ENCODE peak calls at places on chromosomes 16 and 17, in eight cellular contexts. One of them, this sample, is unnamed.

GRCh38 chr16:1018447-1018846 is 36.9 kb downstream of the SOX8 start:
- DNase-seq in uterus: no peak
- DNase-seq in psoas muscle: no peak
- DNase-seq in AG04450: no peak
- DNase-seq in CD4-positive, alpha-beta T cell: no peak
- DNase-seq in adrenal gland: no peak
- DNase-seq in prostate gland: no peak
- DNase-seq in left ventricle myocardium inferior: no peak
- DNase-seq in this sample: no peak

GRCh38 chr16:48535831-48536599 is 74.0 kb downstream of the N4BP1 start:
- DNase-seq in CD4-positive, alpha-beta T cell: no peak
- DNase-seq in AG04450: no peak
- DNase-seq in uterus: peak
- DNase-seq in prostate gland: peak
- DNase-seq in adrenal gland: peak
- DNase-seq in psoas muscle: peak
- DNase-seq in left ventricle myocardium inferior: peak
- DNase-seq in this sample: peak

GRCh38 chr16:75138636-75139035 is 9.7 kb upstream of the ZFP1 start:
- DNase-seq in uterus: no peak
- DNase-seq in left ventricle myocardium inferior: no peak
- DNase-seq in CD4-positive, alpha-beta T cell: no peak
- DNase-seq in prostate gland: no peak
- DNase-seq in AG04450: no peak
- DNase-seq in adrenal gland: no peak
- DNase-seq in psoas muscle: no peak
- DNase-seq in this sample: peak

GRCh38 chr17:81422776-81423697 is 27.8 kb downstream of the BAHCC1 start:
- DNase-seq in AG04450: peak
- DNase-seq in psoas muscle: peak
- DNase-seq in prostate gland: peak
- DNase-seq in adrenal gland: peak
- DNase-seq in uterus: peak
- DNase-seq in CD4-positive, alpha-beta T cell: no peak
- DNase-seq in left ventricle myocardium inferior: peak
- DNase-seq in this sample: peak

GRCh38 chr17:34252138-34252889 is 2.8 kb upstream of the CCL2 start:
- DNase-seq in prostate gland: peak
- DNase-seq in CD4-positive, alpha-beta T cell: no peak
- DNase-seq in AG04450: peak
- DNase-seq in psoas muscle: peak
- DNase-seq in uterus: peak
- DNase-seq in adrenal gland: peak
- DNase-seq in left ventricle myocardium inferior: peak
- DNase-seq in this sample: peak

GRCh38 chr17:30031214-30031869 is 85.3 kb upstream of the NSRP1 start:
- DNase-seq in CD4-positive, alpha-beta T cell: no peak
- DNase-seq in AG04450: no peak
- DNase-seq in prostate gland: no peak
- DNase-seq in adrenal gland: no peak
- DNase-seq in psoas muscle: no peak
- DNase-seq in uterus: no peak
- DNase-seq in left ventricle myocardium inferior: no peak
- DNase-seq in this sample: no peak

GRCh38 chr16:57133101-57133500 is 40.7 kb downstream of the CPNE2 start:
- DNase-seq in left ventricle myocardium inferior: no peak
- DNase-seq in psoas muscle: no peak
- DNase-seq in uterus: no peak
- DNase-seq in prostate gland: no peak
- DNase-seq in CD4-positive, alpha-beta T cell: no peak
- DNase-seq in AG04450: no peak
- DNase-seq in adrenal gland: no peak
- DNase-seq in this sample: no peak

GRCh38 chr17:67639997-67640396 is 77.7 kb upstream of the NOL11 start:
- DNase-seq in uterus: no peak
- DNase-seq in prostate gland: no peak
- DNase-seq in AG04450: no peak
- DNase-seq in CD4-positive, alpha-beta T cell: no peak
- DNase-seq in psoas muscle: no peak
- DNase-seq in adrenal gland: no peak
- DNase-seq in left ventricle myocardium inferior: no peak
- DNase-seq in this sample: peak

GRCh38 chr17:27770877-27771276 is 29.5 kb downstream of the NOS2 start:
- DNase-seq in left ventricle myocardium inferior: no peak
- DNase-seq in uterus: no peak
- DNase-seq in AG04450: no peak
- DNase-seq in adrenal gland: no peak
- DNase-seq in CD4-positive, alpha-beta T cell: no peak
- DNase-seq in prostate gland: no peak
- DNase-seq in psoas muscle: no peak
- DNase-seq in this sample: no peak

GRCh38 chr16:22670551-22670970 is 143.4 kb upstream of the HS3ST2 start:
- DNase-seq in CD4-positive, alpha-beta T cell: no peak
- DNase-seq in AG04450: no peak
- DNase-seq in psoas muscle: no peak
- DNase-seq in adrenal gland: no peak
- DNase-seq in uterus: no peak
- DNase-seq in left ventricle myocardium inferior: no peak
- DNase-seq in prostate gland: no peak
- DNase-seq in this sample: peak

GRCh38 chr16:9976641-9977040 is 205.6 kb downstream of the GRIN2A start:
- DNase-seq in prostate gland: no peak
- DNase-seq in uterus: no peak
- DNase-seq in psoas muscle: no peak
- DNase-seq in left ventricle myocardium inferior: no peak
- DNase-seq in CD4-positive, alpha-beta T cell: no peak
- DNase-seq in AG04450: no peak
- DNase-seq in adrenal gland: no peak
- DNase-seq in this sample: no peak

GRCh38 chr17:29590261-29590978 is 972 bp upstream of the GIT1 start:
- DNase-seq in CD4-positive, alpha-beta T cell: no peak
- DNase-seq in uterus: peak
- DNase-seq in prostate gland: no peak
- DNase-seq in adrenal gland: peak
- DNase-seq in psoas muscle: no peak
- DNase-seq in left ventricle myocardium inferior: no peak
- DNase-seq in AG04450: no peak
- DNase-seq in this sample: peak

GRCh38 chr17:6257339-6257738 is 177.6 kb downstream of the AIPL1 start:
- DNase-seq in prostate gland: no peak
- DNase-seq in left ventricle myocardium inferior: no peak
- DNase-seq in adrenal gland: no peak
- DNase-seq in CD4-positive, alpha-beta T cell: no peak
- DNase-seq in psoas muscle: no peak
- DNase-seq in uterus: no peak
- DNase-seq in AG04450: no peak
- DNase-seq in this sample: no peak

GRCh38 chr16:53803451-53803850 is 99.5 kb downstream of the FTO start:
- DNase-seq in left ventricle myocardium inferior: no peak
- DNase-seq in adrenal gland: no peak
- DNase-seq in prostate gland: no peak
- DNase-seq in AG04450: no peak
- DNase-seq in uterus: no peak
- DNase-seq in psoas muscle: no peak
- DNase-seq in CD4-positive, alpha-beta T cell: no peak
- DNase-seq in this sample: no peak

GRCh38 chr16:75251280-75252048 is at the start of gene BCAR1:
- DNase-seq in adrenal gland: peak
- DNase-seq in prostate gland: peak
- DNase-seq in CD4-positive, alpha-beta T cell: peak
- DNase-seq in left ventricle myocardium inferior: peak
- DNase-seq in AG04450: peak
- DNase-seq in psoas muscle: peak
- DNase-seq in uterus: peak
- DNase-seq in this sample: peak

GRCh38 chr17:79970576-79971068 is 65.0 kb downstream of the TBC1D16 start:
- DNase-seq in prostate gland: no peak
- DNase-seq in adrenal gland: peak
- DNase-seq in AG04450: no peak
- DNase-seq in psoas muscle: no peak
- DNase-seq in uterus: no peak
- DNase-seq in left ventricle myocardium inferior: peak
- DNase-seq in CD4-positive, alpha-beta T cell: no peak
- DNase-seq in this sample: peak

GRCh38 chr17:70945386-70945785 is 776.1 kb downstream of the KCNJ2 start:
- DNase-seq in prostate gland: no peak
- DNase-seq in left ventricle myocardium inferior: no peak
- DNase-seq in AG04450: no peak
- DNase-seq in adrenal gland: no peak
- DNase-seq in uterus: no peak
- DNase-seq in psoas muscle: no peak
- DNase-seq in CD4-positive, alpha-beta T cell: no peak
- DNase-seq in this sample: peak

GRCh38 chr17:69175812-69176517 is 34.3 kb upstream of the ABCA6 start:
- DNase-seq in left ventricle myocardium inferior: no peak
- DNase-seq in uterus: no peak
- DNase-seq in adrenal gland: no peak
- DNase-seq in CD4-positive, alpha-beta T cell: no peak
- DNase-seq in prostate gland: no peak
- DNase-seq in AG04450: peak
- DNase-seq in psoas muscle: no peak
- DNase-seq in this sample: peak

GRCh38 chr16:19396555-19397011 is 21.1 kb upstream of the TMC5 start:
- DNase-seq in AG04450: no peak
- DNase-seq in CD4-positive, alpha-beta T cell: no peak
- DNase-seq in adrenal gland: no peak
- DNase-seq in uterus: no peak
- DNase-seq in left ventricle myocardium inferior: no peak
- DNase-seq in psoas muscle: no peak
- DNase-seq in prostate gland: peak
- DNase-seq in this sample: no peak

GRCh38 chr17:74746376-74746775 is 2.1 kb upstream of the NHERF1 start:
- DNase-seq in CD4-positive, alpha-beta T cell: no peak
- DNase-seq in adrenal gland: peak
- DNase-seq in prostate gland: no peak
- DNase-seq in left ventricle myocardium inferior: peak
- DNase-seq in AG04450: no peak
- DNase-seq in uterus: no peak
- DNase-seq in psoas muscle: no peak
- DNase-seq in this sample: peak

GRCh38 chr16:49409121-49409520 is 35.5 kb downstream of the C16orf78 start:
- DNase-seq in adrenal gland: no peak
- DNase-seq in prostate gland: no peak
- DNase-seq in CD4-positive, alpha-beta T cell: no peak
- DNase-seq in psoas muscle: no peak
- DNase-seq in AG04450: no peak
- DNase-seq in uterus: no peak
- DNase-seq in left ventricle myocardium inferior: no peak
- DNase-seq in this sample: no peak

DNA sequence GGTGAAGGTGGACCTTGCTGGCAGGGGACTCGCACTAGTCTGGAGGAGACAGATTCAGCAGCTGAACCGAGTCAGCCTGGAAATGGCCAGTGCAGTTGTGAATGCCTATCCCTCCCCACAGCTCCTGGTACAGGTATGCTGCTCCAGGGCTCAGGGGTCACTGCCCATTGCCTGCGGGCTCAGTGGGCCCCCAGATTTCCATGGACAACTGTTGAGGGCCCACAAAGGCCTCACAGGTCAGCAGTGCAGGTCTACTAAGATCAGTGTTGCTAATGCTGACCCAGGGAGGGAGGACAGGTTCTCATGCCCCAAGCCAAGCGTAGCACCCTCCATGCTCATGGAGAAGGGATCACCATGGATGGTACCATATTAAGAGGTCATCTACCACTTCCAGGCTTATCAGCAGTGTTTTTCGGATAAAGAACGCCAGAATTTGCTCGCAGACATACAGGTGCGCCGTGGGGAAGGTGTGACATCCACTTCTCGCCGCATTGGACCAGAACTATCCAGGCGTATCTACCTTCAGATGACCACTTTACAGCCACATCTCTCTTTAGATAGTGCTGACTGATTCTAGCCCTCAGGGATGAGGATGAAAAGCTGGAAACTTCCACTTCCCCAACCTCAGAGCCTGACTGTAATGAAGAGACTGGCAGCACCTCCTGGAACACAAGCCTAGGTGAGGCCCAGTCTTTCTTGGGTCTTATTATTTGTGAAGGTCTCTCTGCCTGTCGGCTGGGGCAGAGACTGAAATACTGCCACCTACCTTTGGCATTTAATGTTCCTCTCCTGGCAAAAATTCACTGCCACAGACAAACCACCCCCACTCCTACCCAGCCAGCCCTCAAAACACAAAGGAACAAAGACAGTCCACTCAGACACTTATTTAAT is 7.6 kb downstream of the EME1 start:
- DNase-seq in psoas muscle: no peak
- DNase-seq in AG04450: no peak
- DNase-seq in prostate gland: no peak
- DNase-seq in adrenal gland: no peak
- DNase-seq in uterus: no peak
- DNase-seq in left ventricle myocardium inferior: no peak
- DNase-seq in CD4-positive, alpha-beta T cell: no peak
- DNase-seq in this sample: no peak
- TF ChIP-seq CTCF in psoas muscle: no peak
- TF ChIP-seq CTCF in AG04450: no peak
- TF ChIP-seq CTCF in prostate gland: no peak
- TF ChIP-seq CTCF in adrenal gland: no peak
- TF ChIP-seq CTCF in uterus: no peak
- TF ChIP-seq CTCF in left ventricle myocardium inferior: no peak
- TF ChIP-seq CTCF in CD4-positive, alpha-beta T cell: no peak
- TF ChIP-seq CTCF in this sample: no peak

DNA sequence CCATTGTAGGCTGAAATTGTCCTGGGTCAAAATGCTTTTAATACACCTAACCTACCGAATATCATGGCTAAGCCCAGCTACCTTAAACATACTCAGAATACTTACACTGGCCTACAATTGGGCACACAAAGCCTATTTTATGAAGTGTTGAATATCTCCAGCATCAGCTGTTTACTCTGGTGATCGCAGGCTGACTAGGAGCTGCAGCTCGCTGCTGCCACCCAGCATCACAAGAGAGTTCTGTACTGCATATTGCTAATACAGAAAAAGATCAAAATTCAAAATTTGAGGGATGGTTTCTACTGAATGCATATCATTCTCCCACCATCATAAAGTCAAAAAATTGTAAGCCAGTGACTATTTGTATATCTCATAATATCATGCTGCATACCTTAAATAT is 55.3 kb downstream of the ULK2 start:
- DNase-seq in AG04450: no peak
- DNase-seq in psoas muscle: no peak
- DNase-seq in prostate gland: no peak
- DNase-seq in uterus: no peak
- DNase-seq in adrenal gland: no peak
- DNase-seq in CD4-positive, alpha-beta T cell: peak
- DNase-seq in left ventricle myocardium inferior: no peak
- DNase-seq in this sample: peak
- TF ChIP-seq CTCF in AG04450: peak
- TF ChIP-seq CTCF in psoas muscle: no peak
- TF ChIP-seq CTCF in prostate gland: peak
- TF ChIP-seq CTCF in uterus: no peak
- TF ChIP-seq CTCF in adrenal gland: no peak
- TF ChIP-seq CTCF in CD4-positive, alpha-beta T cell: peak
- TF ChIP-seq CTCF in left ventricle myocardium inferior: no peak
- TF ChIP-seq CTCF in this sample: peak

GRCh38 chr17:1047177-1047885 is 50.4 kb downstream of the TIMM22 start:
- DNase-seq in uterus: no peak
- DNase-seq in CD4-positive, alpha-beta T cell: no peak
- DNase-seq in psoas muscle: peak
- DNase-seq in adrenal gland: no peak
- DNase-seq in AG04450: peak
- DNase-seq in left ventricle myocardium inferior: peak
- DNase-seq in prostate gland: no peak
- DNase-seq in this sample: no peak
- TF ChIP-seq CTCF in uterus: no peak
- TF ChIP-seq CTCF in CD4-positive, alpha-beta T cell: no peak
- TF ChIP-seq CTCF in psoas muscle: peak
- TF ChIP-seq CTCF in adrenal gland: no peak
- TF ChIP-seq CTCF in AG04450: no peak
- TF ChIP-seq CTCF in left ventricle myocardium inferior: peak
- TF ChIP-seq CTCF in prostate gland: no peak
- TF ChIP-seq CTCF in this sample: no peak

GRCh38 chr16:80914379-80915078 is 92.2 kb downstream of the CMC2 start:
- DNase-seq in uterus: no peak
- DNase-seq in psoas muscle: no peak
- DNase-seq in CD4-positive, alpha-beta T cell: no peak
- DNase-seq in adrenal gland: no peak
- DNase-seq in prostate gland: no peak
- DNase-seq in AG04450: no peak
- DNase-seq in left ventricle myocardium inferior: no peak
- DNase-seq in this sample: no peak
- TF ChIP-seq CTCF in uterus: no peak
- TF ChIP-seq CTCF in psoas muscle: no peak
- TF ChIP-seq CTCF in CD4-positive, alpha-beta T cell: no peak
- TF ChIP-seq CTCF in adrenal gland: no peak
- TF ChIP-seq CTCF in prostate gland: no peak
- TF ChIP-seq CTCF in AG04450: no peak
- TF ChIP-seq CTCF in left ventricle myocardium inferior: no peak
- TF ChIP-seq CTCF in this sample: no peak